ENCODE peak calls at places on chromosomes 4 and X, in six cellular contexts. S is neuronal stem cell, L is mesenchymal stem cell, A is mesendoderm, O is H9, P is H1. N is an unnamed sample.
A peak's percentile ranks its signal among the peaks of the same experiment; 100 is the strongest.

GRCh38 chr4:38371391-38371851 is 292.6 kb upstream of the KLF3 start:
- DNase-seq in S (no peak), L (peak; percentile 86), A (peak; percentile 7), O (no peak), P (no peak), N (peak; percentile 4)

GRCh38 chr4:123746981-123747380 is 350.4 kb downstream of the SPRY1 start:
- DNase-seq in S (no peak), L (no peak), A (peak; percentile 59), O (peak; percentile 39), P (no peak), N (no peak)

GRCh38 chrX:102155806-102156179 is at the start of gene BEX5:
- DNase-seq in S (peak; percentile 61), L (no peak), A (peak; percentile 91), O (peak; percentile 87), P (no peak), N (no peak)

GRCh38 chrX:39903343-39903742 is 194.4 kb downstream of the BCOR start:
- DNase-seq in S (no peak), L (peak; percentile 41), A (no peak), O (no peak), P (no peak), N (peak; percentile 75)

GRCh38 chrX:63506320-63506719 is 155.2 kb upstream of the SPIN4 start:
- DNase-seq in S (no peak), L (peak; percentile 29), A (peak; percentile 55), O (no peak), P (no peak), N (peak; percentile 56)

GRCh38 chr4:6332669-6333050 is 63.0 kb downstream of the WFS1 start:
- DNase-seq in S (no peak), L (no peak), A (no peak), O (no peak), P (no peak), N (no peak)

GRCh38 chr4:187179086-187180070 is 455.7 kb upstream of the FAT1 start:
- DNase-seq in S (no peak), L (peak; percentile 37), A (peak; percentile 2), O (no peak), P (no peak), N (peak; percentile 6)

GRCh38 chr4:10296730-10297129 is 160.5 kb downstream of the ZNF518B start:
- DNase-seq in S (peak; percentile 68), L (no peak), A (peak; percentile 23), O (no peak), P (no peak), N (no peak)

GRCh38 chrX:110316351-110317078 is 1.4 kb downstream of the AMMECR1 start:
- DNase-seq in S (no peak), L (peak; percentile 33), A (peak; percentile 1), O (no peak), P (no peak), N (no peak)

GRCh38 chr4:53601251-53601764 is 10.0 kb upstream of the LNX1 start:
- DNase-seq in S (no peak), L (no peak), A (peak; percentile 89), O (peak; percentile 79), P (peak; percentile 75), N (no peak)

GRCh38 chrX:46965125-46965758 is 53.0 kb downstream of the JADE3 start:
- DNase-seq in S (no peak), L (peak; percentile 69), A (no peak), O (no peak), P (no peak), N (peak; percentile 73)

GRCh38 chr4:158807696-158808095 is 38.9 kb downstream of the FNIP2 start:
- DNase-seq in S (no peak), L (no peak), A (peak; percentile 75), O (no peak), P (no peak), N (no peak)

GRCh38 chr4:176549161-176549865 is 229.5 kb downstream of the SPCS3 start:
- DNase-seq in S (no peak), L (peak; percentile 58), A (no peak), O (no peak), P (no peak), N (peak; percentile 84)

GRCh38 chrX:41259516-41259915 is 74.4 kb upstream of the DDX3X start:
- DNase-seq in S (no peak), L (no peak), A (no peak), O (peak; percentile 52), P (no peak), N (peak; percentile 28)

GRCh38 chrX:139932077-139932900 is 564 bp downstream of the ATP11C start:
- DNase-seq in S (no peak), L (peak; percentile 37), A (no peak), O (no peak), P (no peak), N (peak; percentile 26)

GRCh38 chr4:74886490-74886889 is 46.4 kb upstream of the PARM1 start:
- DNase-seq in S (no peak), L (peak; percentile 77), A (peak; percentile 8), O (no peak), P (no peak), N (peak; percentile 59)

GRCh38 chr4:95729596-95729995 is 110.3 kb upstream of the PDHA2 start:
- DNase-seq in S (no peak), L (no peak), A (peak; percentile 41), O (peak; percentile 53), P (peak; percentile 47), N (no peak)

DNA sequence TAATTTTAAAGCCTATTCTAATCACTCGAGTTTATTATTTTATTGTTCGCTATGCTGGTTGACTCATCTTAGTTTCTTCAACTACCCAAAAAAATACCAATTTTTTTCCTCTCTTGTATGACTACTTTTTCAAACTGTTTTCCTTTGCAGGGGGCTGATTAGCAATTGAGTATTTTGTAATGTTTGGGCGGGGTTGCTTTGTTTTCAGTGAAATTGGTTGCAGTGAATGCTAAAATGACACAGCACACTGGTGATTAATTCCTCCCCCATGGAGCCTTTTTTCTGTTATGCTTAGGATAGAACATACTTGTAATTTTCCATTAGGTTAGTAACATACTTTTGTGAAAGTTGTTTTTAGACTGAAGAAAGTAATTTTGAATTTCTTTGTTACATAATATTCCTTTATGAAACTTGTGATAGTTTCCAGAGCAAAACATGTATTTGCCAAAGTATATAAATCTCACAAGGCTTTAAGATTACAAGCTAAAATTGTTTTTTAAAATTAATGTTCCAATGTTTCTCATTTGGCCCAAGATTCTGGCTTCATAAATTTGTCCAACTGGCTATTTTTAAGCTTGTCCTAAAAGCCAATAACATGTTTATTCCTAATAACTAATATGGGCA is 120.4 kb downstream of the CHIC1 start:
- DNase-seq in S (no peak), L (no peak), A (no peak), O (no peak), P (no peak), N (no peak)
- H2BK15ac ChIP-seq in S (no peak overlapping the region), L (no peak overlapping the region), A (no peak overlapping the region), O (no peak overlapping the region), P (no peak overlapping the region), N (no peak overlapping the region)

GRCh38 chr4:3339566-3339965 is 46.7 kb downstream of the RGS12 start:
- DNase-seq in S (no peak), L (no peak), A (no peak), O (no peak), P (no peak), N (no peak)

GRCh38 chr4:3338976-3339531 is 46.2 kb downstream of the RGS12 start:
- DNase-seq in S (no peak), L (no peak), A (no peak), O (no peak), P (no peak), N (no peak)

GRCh38 chr4:3340703-3341088 is 47.9 kb downstream of the RGS12 start:
- DNase-seq in S (no peak), L (no peak), A (no peak), O (no peak), P (no peak), N (no peak)

GRCh38 chr4:3341760-3342159 is 48.9 kb downstream of the RGS12 start:
- DNase-seq in S (no peak), L (no peak), A (no peak), O (no peak), P (no peak), N (no peak)

DNA sequence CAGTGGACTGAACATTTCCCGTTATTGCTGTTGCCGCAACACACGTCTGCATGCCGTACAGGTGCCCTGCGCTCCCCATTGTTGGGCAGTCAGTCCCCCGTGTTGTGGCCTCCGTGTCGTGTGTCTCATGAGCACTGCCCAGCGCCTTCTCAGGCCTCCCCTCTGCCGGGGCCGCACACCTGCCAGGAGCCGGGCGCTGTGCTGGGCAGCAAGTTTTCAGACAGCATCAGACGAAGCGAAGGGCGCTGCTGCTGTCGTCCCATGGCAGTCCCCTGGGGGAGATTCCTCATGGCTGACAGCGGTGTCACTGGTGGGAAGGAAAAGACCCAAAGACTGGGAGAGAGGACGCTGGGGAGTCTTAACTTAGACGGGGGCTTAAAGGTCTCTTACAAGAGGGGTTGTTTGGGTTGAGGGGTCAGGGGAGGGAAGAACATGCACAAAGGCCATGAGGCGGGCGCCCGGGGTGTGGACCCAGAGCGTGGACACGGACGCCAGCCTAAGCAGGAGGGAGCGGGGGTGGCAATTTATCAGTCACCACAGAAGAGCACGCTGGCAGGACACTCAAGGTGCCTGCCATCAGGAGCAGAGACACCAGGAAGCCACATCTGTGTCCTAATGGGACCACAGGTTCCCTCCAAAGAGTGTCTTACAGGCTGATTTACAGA is 47.3 kb downstream of the RGS12 start:
- DNase-seq in S (no peak), L (no peak), A (no peak), O (no peak), P (no peak), N (no peak)
- H4K8ac ChIP-seq in S (no peak overlapping the region), L (no peak overlapping the region), A (no peak overlapping the region), O (no peak overlapping the region), P (no peak overlapping the region), N (no peak overlapping the region)

GRCh38 chr4:118826723-118827444 is 9.0 kb downstream of the SEC24D start:
- DNase-seq in S (no peak), L (no peak), A (peak; percentile 36), O (no peak), P (no peak), N (no peak)

GRCh38 chr4:118821590-118822293 is 14.2 kb downstream of the SEC24D start:
- DNase-seq in S (no peak), L (no peak), A (no peak), O (no peak), P (no peak), N (no peak)

GRCh38 chr4:118823471-118823870 is 12.5 kb downstream of the SEC24D start:
- DNase-seq in S (no peak), L (no peak), A (no peak), O (no peak), P (no peak), N (no peak)

GRCh38 chr4:118825799-118826198 is 10.1 kb downstream of the SEC24D start:
- DNase-seq in S (no peak), L (no peak), A (no peak), O (no peak), P (no peak), N (no peak)

DNA sequence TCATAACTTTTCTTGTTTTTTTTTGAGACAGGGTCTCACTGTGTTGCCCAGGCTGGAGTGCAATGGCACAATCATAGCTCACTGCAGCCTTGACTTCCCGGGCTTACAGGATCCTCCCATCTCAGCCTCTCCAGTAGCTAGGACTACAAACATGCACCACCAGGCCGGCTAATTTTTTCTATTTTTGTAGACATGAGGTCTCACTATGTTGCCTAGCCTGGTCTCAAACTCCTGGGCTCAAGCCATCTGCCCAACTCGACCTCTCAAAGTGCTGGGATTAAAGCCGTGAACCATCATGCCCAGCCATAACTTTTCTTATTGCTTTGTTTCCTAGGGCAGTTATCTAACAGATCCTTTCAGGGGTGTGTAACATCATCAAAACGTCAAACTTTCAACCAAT is 11.8 kb downstream of the SEC24D start:
- DNase-seq in S (no peak), L (no peak), A (no peak), O (no peak), P (no peak), N (no peak)
- H2BK15ac ChIP-seq in S (no peak overlapping the region), L (no peak overlapping the region), A (no peak overlapping the region), O (no peak overlapping the region), P (no peak overlapping the region), N (no peak overlapping the region)

GRCh38 chr4:86935833-86936721 is 1.3 kb downstream of the AFF1 start:
- DNase-seq in S (peak; percentile 17), L (peak; percentile 85), A (peak; percentile 90), O (peak; percentile 88), P (peak; percentile 73), N (peak; percentile 57)
- H4K8ac ChIP-seq in S (no peak overlapping the region), L (peak overlapping the region; percentile 57), A (no peak overlapping the region), O (no peak overlapping the region), P (peak overlapping the region; percentile 62), N (peak overlapping the region; percentile 68)

GRCh38 chrX:123468481-123468880 is 264.4 kb downstream of the THOC2 start:
- DNase-seq in S (no peak), L (no peak), A (no peak), O (no peak), P (no peak), N (no peak)
- H2BK15ac ChIP-seq in S (no peak overlapping the region), L (no peak overlapping the region), A (no peak overlapping the region), O (no peak overlapping the region), P (no peak overlapping the region), N (no peak overlapping the region)